ENCODE peak calls at places on chromosomes 6 and 20, in eight cellular contexts. One of them, this sample, is unnamed.

GRCh38 chr20:46455729-46456128 is 49.3 kb upstream of the ELMO2 start:
- DNase-seq in upper lobe of left lung: no peak
- DNase-seq in small intestine: no peak
- DNase-seq in stimulated activated CD4-positive, alpha-beta T cell treated with anti-CD3 and anti-CD28 coated beads, Interleukin-2, amount 100 ng/mL, for 48 hours: no peak
- DNase-seq in psoas muscle: no peak
- DNase-seq in CD8-positive, alpha-beta memory T cell: no peak
- DNase-seq in cardiac muscle cell: no peak
- DNase-seq in D341Med: no peak
- DNase-seq in this sample: no peak

GRCh38 chr6:139433647-139434419 is 59.4 kb upstream of the CITED2 start:
- DNase-seq in upper lobe of left lung: no peak
- DNase-seq in small intestine: peak; percentile 80
- DNase-seq in CD8-positive, alpha-beta memory T cell: no peak
- DNase-seq in psoas muscle: no peak
- DNase-seq in stimulated activated CD4-positive, alpha-beta T cell treated with anti-CD3 and anti-CD28 coated beads, Interleukin-2, amount 100 ng/mL, for 48 hours: no peak
- DNase-seq in D341Med: no peak
- DNase-seq in cardiac muscle cell: no peak
- DNase-seq in this sample: no peak

GRCh38 chr6:163579111-163579879 is 164.8 kb downstream of the QKI start:
- DNase-seq in upper lobe of left lung: peak; percentile 23
- DNase-seq in small intestine: no peak
- DNase-seq in cardiac muscle cell: no peak
- DNase-seq in stimulated activated CD4-positive, alpha-beta T cell treated with anti-CD3 and anti-CD28 coated beads, Interleukin-2, amount 100 ng/mL, for 48 hours: no peak
- DNase-seq in psoas muscle: no peak
- DNase-seq in CD8-positive, alpha-beta memory T cell: no peak
- DNase-seq in D341Med: no peak
- DNase-seq in this sample: no peak

GRCh38 chr6:125918681-125919566 is 37.6 kb upstream of the HINT3 start:
- DNase-seq in stimulated activated CD4-positive, alpha-beta T cell treated with anti-CD3 and anti-CD28 coated beads, Interleukin-2, amount 100 ng/mL, for 48 hours: peak; percentile 16
- DNase-seq in psoas muscle: no peak
- DNase-seq in upper lobe of left lung: peak; percentile 63
- DNase-seq in small intestine: peak; percentile 88
- DNase-seq in cardiac muscle cell: peak; percentile 95
- DNase-seq in CD8-positive, alpha-beta memory T cell: no peak
- DNase-seq in D341Med: no peak
- DNase-seq in this sample: no peak

GRCh38 chr20:34268851-34269668 is 27.8 kb downstream of the ASIP start:
- DNase-seq in small intestine: peak; percentile 40
- DNase-seq in CD8-positive, alpha-beta memory T cell: peak; percentile 5
- DNase-seq in psoas muscle: peak; percentile 27
- DNase-seq in stimulated activated CD4-positive, alpha-beta T cell treated with anti-CD3 and anti-CD28 coated beads, Interleukin-2, amount 100 ng/mL, for 48 hours: peak; percentile 11
- DNase-seq in D341Med: no peak
- DNase-seq in upper lobe of left lung: peak; percentile 30
- DNase-seq in cardiac muscle cell: peak; percentile 45
- DNase-seq in this sample: no peak

GRCh38 chr6:90435207-90435899 is 138.7 kb upstream of the BACH2 start:
- DNase-seq in small intestine: no peak
- DNase-seq in stimulated activated CD4-positive, alpha-beta T cell treated with anti-CD3 and anti-CD28 coated beads, Interleukin-2, amount 100 ng/mL, for 48 hours: no peak
- DNase-seq in psoas muscle: no peak
- DNase-seq in cardiac muscle cell: no peak
- DNase-seq in D341Med: no peak
- DNase-seq in upper lobe of left lung: no peak
- DNase-seq in CD8-positive, alpha-beta memory T cell: no peak
- DNase-seq in this sample: no peak

GRCh38 chr6:98824163-98824906 is 10.0 kb upstream of the POU3F2 start:
- DNase-seq in D341Med: peak; percentile 57
- DNase-seq in CD8-positive, alpha-beta memory T cell: no peak
- DNase-seq in cardiac muscle cell: no peak
- DNase-seq in small intestine: no peak
- DNase-seq in upper lobe of left lung: no peak
- DNase-seq in psoas muscle: no peak
- DNase-seq in stimulated activated CD4-positive, alpha-beta T cell treated with anti-CD3 and anti-CD28 coated beads, Interleukin-2, amount 100 ng/mL, for 48 hours: no peak
- DNase-seq in this sample: peak; percentile 67

GRCh38 chr6:63346217-63346834 is 26.5 kb upstream of the LGSN start:
- DNase-seq in cardiac muscle cell: no peak
- DNase-seq in CD8-positive, alpha-beta memory T cell: no peak
- DNase-seq in stimulated activated CD4-positive, alpha-beta T cell treated with anti-CD3 and anti-CD28 coated beads, Interleukin-2, amount 100 ng/mL, for 48 hours: no peak
- DNase-seq in small intestine: no peak
- DNase-seq in psoas muscle: no peak
- DNase-seq in upper lobe of left lung: no peak
- DNase-seq in D341Med: no peak
- DNase-seq in this sample: no peak

GRCh38 chr20:49447946-49448809 is 34.3 kb downstream of the KCNB1 start:
- DNase-seq in CD8-positive, alpha-beta memory T cell: no peak
- DNase-seq in cardiac muscle cell: peak; percentile 69
- DNase-seq in psoas muscle: peak; percentile 62
- DNase-seq in stimulated activated CD4-positive, alpha-beta T cell treated with anti-CD3 and anti-CD28 coated beads, Interleukin-2, amount 100 ng/mL, for 48 hours: no peak
- DNase-seq in D341Med: no peak
- DNase-seq in small intestine: no peak
- DNase-seq in upper lobe of left lung: no peak
- DNase-seq in this sample: no peak

GRCh38 chr20:15913661-15914060 is 659.6 kb downstream of the KIF16B start:
- DNase-seq in cardiac muscle cell: no peak
- DNase-seq in D341Med: no peak
- DNase-seq in stimulated activated CD4-positive, alpha-beta T cell treated with anti-CD3 and anti-CD28 coated beads, Interleukin-2, amount 100 ng/mL, for 48 hours: no peak
- DNase-seq in CD8-positive, alpha-beta memory T cell: no peak
- DNase-seq in upper lobe of left lung: no peak
- DNase-seq in psoas muscle: no peak
- DNase-seq in small intestine: no peak
- DNase-seq in this sample: no peak

GRCh38 chr20:58174708-58175287 is 53.7 kb downstream of the ANKRD60 start:
- DNase-seq in CD8-positive, alpha-beta memory T cell: no peak
- DNase-seq in small intestine: no peak
- DNase-seq in D341Med: no peak
- DNase-seq in psoas muscle: peak; percentile 64
- DNase-seq in upper lobe of left lung: no peak
- DNase-seq in stimulated activated CD4-positive, alpha-beta T cell treated with anti-CD3 and anti-CD28 coated beads, Interleukin-2, amount 100 ng/mL, for 48 hours: no peak
- DNase-seq in cardiac muscle cell: no peak
- DNase-seq in this sample: no peak

GRCh38 chr6:3310710-3311109 is 52.0 kb downstream of the PSMG4 start:
- DNase-seq in psoas muscle: no peak
- DNase-seq in CD8-positive, alpha-beta memory T cell: no peak
- DNase-seq in stimulated activated CD4-positive, alpha-beta T cell treated with anti-CD3 and anti-CD28 coated beads, Interleukin-2, amount 100 ng/mL, for 48 hours: no peak
- DNase-seq in small intestine: no peak
- DNase-seq in upper lobe of left lung: no peak
- DNase-seq in cardiac muscle cell: no peak
- DNase-seq in D341Med: no peak
- DNase-seq in this sample: no peak

GRCh38 chr6:13624871-13625288 is 9.7 kb downstream of the NOL7 start:
- DNase-seq in small intestine: peak; percentile 37
- DNase-seq in D341Med: peak; percentile 65
- DNase-seq in cardiac muscle cell: peak; percentile 58
- DNase-seq in upper lobe of left lung: no peak
- DNase-seq in stimulated activated CD4-positive, alpha-beta T cell treated with anti-CD3 and anti-CD28 coated beads, Interleukin-2, amount 100 ng/mL, for 48 hours: no peak
- DNase-seq in CD8-positive, alpha-beta memory T cell: no peak
- DNase-seq in psoas muscle: no peak
- DNase-seq in this sample: no peak

GRCh38 chr20:23205656-23206055 is 119.5 kb upstream of the CD93 start:
- DNase-seq in CD8-positive, alpha-beta memory T cell: no peak
- DNase-seq in D341Med: no peak
- DNase-seq in upper lobe of left lung: peak; percentile 27
- DNase-seq in small intestine: no peak
- DNase-seq in psoas muscle: peak; percentile 71
- DNase-seq in cardiac muscle cell: peak; percentile 67
- DNase-seq in stimulated activated CD4-positive, alpha-beta T cell treated with anti-CD3 and anti-CD28 coated beads, Interleukin-2, amount 100 ng/mL, for 48 hours: no peak
- DNase-seq in this sample: no peak

GRCh38 chr6:30678964-30679726 is 6.3 kb upstream of the DHX16 start:
- DNase-seq in small intestine: peak; percentile 81
- DNase-seq in D341Med: peak; percentile 91
- DNase-seq in psoas muscle: peak; percentile 88
- DNase-seq in upper lobe of left lung: peak; percentile 89
- DNase-seq in stimulated activated CD4-positive, alpha-beta T cell treated with anti-CD3 and anti-CD28 coated beads, Interleukin-2, amount 100 ng/mL, for 48 hours: peak; percentile 94
- DNase-seq in cardiac muscle cell: peak; percentile 87
- DNase-seq in CD8-positive, alpha-beta memory T cell: peak; percentile 90
- DNase-seq in this sample: peak; percentile 94

GRCh38 chr20:37777556-37777955 is 83.7 kb downstream of the CTNNBL1 start:
- DNase-seq in D341Med: no peak
- DNase-seq in upper lobe of left lung: no peak
- DNase-seq in CD8-positive, alpha-beta memory T cell: no peak
- DNase-seq in stimulated activated CD4-positive, alpha-beta T cell treated with anti-CD3 and anti-CD28 coated beads, Interleukin-2, amount 100 ng/mL, for 48 hours: no peak
- DNase-seq in psoas muscle: no peak
- DNase-seq in cardiac muscle cell: peak; percentile 38
- DNase-seq in small intestine: no peak
- DNase-seq in this sample: no peak